ENCODE peak calls at places on chromosomes 6 and 20, in four cellular contexts. One of them, this sample, is unnamed.
A peak's percentile ranks its signal among the peaks of the same experiment; 100 is the strongest.

GRCh38 chr6:38968702-38969149 is 79.9 kb upstream of the GLP1R start:
- DNase-seq in left ventricle myocardium inferior: no peak
- DNase-seq in GDM1: no peak
- DNase-seq in cerebellum: no peak
- DNase-seq in this sample: no peak

GRCh38 chr6:157226761-157227160 is 96.6 kb downstream of the TMEM242 start:
- DNase-seq in cerebellum: no peak
- DNase-seq in left ventricle myocardium inferior: no peak
- DNase-seq in GDM1: no peak
- DNase-seq in this sample: no peak

GRCh38 chr6:96015791-96016776 is at the start of gene FUT9:
- DNase-seq in GDM1: no peak
- DNase-seq in left ventricle myocardium inferior: no peak
- DNase-seq in cerebellum: peak; percentile 84
- DNase-seq in this sample: peak; percentile 94

GRCh38 chr20:32918296-32918695 is 59.6 kb downstream of the EFCAB8 start:
- DNase-seq in GDM1: no peak
- DNase-seq in cerebellum: no peak
- DNase-seq in left ventricle myocardium inferior: no peak
- DNase-seq in this sample: no peak

GRCh38 chr6:3356824-3357420 is 98.2 kb downstream of the PSMG4 start:
- DNase-seq in GDM1: no peak
- DNase-seq in cerebellum: no peak
- DNase-seq in left ventricle myocardium inferior: no peak
- DNase-seq in this sample: no peak

GRCh38 chr6:44494011-44494501 is 106.5 kb downstream of the CDC5L start:
- DNase-seq in left ventricle myocardium inferior: no peak
- DNase-seq in cerebellum: no peak
- DNase-seq in GDM1: no peak
- DNase-seq in this sample: no peak

GRCh38 chr20:18712877-18713276 is 100.7 kb upstream of the SCP2D1 start:
- DNase-seq in GDM1: no peak
- DNase-seq in cerebellum: no peak
- DNase-seq in left ventricle myocardium inferior: no peak
- DNase-seq in this sample: no peak

GRCh38 chr6:40640591-40641293 is 53.6 kb upstream of the LRFN2 start:
- DNase-seq in cerebellum: no peak
- DNase-seq in GDM1: no peak
- DNase-seq in left ventricle myocardium inferior: no peak
- DNase-seq in this sample: peak; percentile 30

GRCh38 chr20:6533828-6534388 is 233.6 kb upstream of the BMP2 start:
- DNase-seq in left ventricle myocardium inferior: no peak
- DNase-seq in GDM1: no peak
- DNase-seq in cerebellum: no peak
- DNase-seq in this sample: peak; percentile 7

GRCh38 chr6:6969761-6970223 is 138.0 kb upstream of the RREB1 start:
- DNase-seq in GDM1: no peak
- DNase-seq in cerebellum: no peak
- DNase-seq in left ventricle myocardium inferior: no peak
- DNase-seq in this sample: no peak

GRCh38 chr6:89371849-89372505 is 19.5 kb upstream of the UBE2J1 start:
- DNase-seq in left ventricle myocardium inferior: peak; percentile 78
- DNase-seq in cerebellum: peak; percentile 81
- DNase-seq in GDM1: peak; percentile 62
- DNase-seq in this sample: peak; percentile 92

GRCh38 chr6:129753422-129753821 is 43.4 kb upstream of the ARHGAP18 start:
- DNase-seq in GDM1: no peak
- DNase-seq in left ventricle myocardium inferior: no peak
- DNase-seq in cerebellum: no peak
- DNase-seq in this sample: no peak

GRCh38 chr6:105036371-105036770 is 79.5 kb downstream of the LIN28B start:
- DNase-seq in left ventricle myocardium inferior: no peak
- DNase-seq in cerebellum: peak; percentile 17
- DNase-seq in GDM1: no peak
- DNase-seq in this sample: peak; percentile 21

GRCh38 chr6:3568396-3569082 is 111.7 kb upstream of the SLC22A23 start:
- DNase-seq in cerebellum: peak; percentile 46
- DNase-seq in left ventricle myocardium inferior: no peak
- DNase-seq in GDM1: no peak
- DNase-seq in this sample: no peak

GRCh38 chr6:42007753-42008528 is 42.4 kb upstream of the TAF8 start:
- DNase-seq in left ventricle myocardium inferior: no peak
- DNase-seq in GDM1: peak; percentile 18
- DNase-seq in cerebellum: no peak
- DNase-seq in this sample: no peak

GRCh38 chr6:151209071-151209831 is 30.5 kb upstream of the AKAP12 start:
- DNase-seq in left ventricle myocardium inferior: no peak
- DNase-seq in GDM1: no peak
- DNase-seq in cerebellum: peak; percentile 49
- DNase-seq in this sample: no peak

GRCh38 chr6:38058022-38058421 is 238.5 kb downstream of the ZFAND3 start:
- DNase-seq in GDM1: no peak
- DNase-seq in cerebellum: no peak
- DNase-seq in left ventricle myocardium inferior: no peak
- DNase-seq in this sample: peak; percentile 5

GRCh38 chr20:59723607-59724456 is 119.5 kb downstream of the PHACTR3 start:
- DNase-seq in GDM1: no peak
- DNase-seq in cerebellum: no peak
- DNase-seq in left ventricle myocardium inferior: no peak
- DNase-seq in this sample: no peak